ENCODE peak calls at places on chromosome 12, in nine cellular contexts. One of them, this sample, is unnamed.

GRCh38 chr12:110680032-110680431 is 8.9 kb downstream of the HVCN1 start:
- DNase-seq in CD8-positive, alpha-beta memory T cell: no peak
- DNase-seq in Peyer's patch: no peak
- DNase-seq in effector memory CD4-positive, alpha-beta T cell: no peak
- DNase-seq in tibial artery: no peak
- DNase-seq in SK-N-SH: no peak
- DNase-seq in ascending aorta: no peak
- DNase-seq in mammary epithelial cell: peak; percentile 6
- DNase-seq in brain microvascular endothelial cell: no peak
- DNase-seq in this sample: no peak

GRCh38 chr12:119807380-119807779 is 69.7 kb downstream of the CIT start:
- DNase-seq in CD8-positive, alpha-beta memory T cell: no peak
- DNase-seq in Peyer's patch: no peak
- DNase-seq in effector memory CD4-positive, alpha-beta T cell: no peak
- DNase-seq in tibial artery: no peak
- DNase-seq in SK-N-SH: no peak
- DNase-seq in ascending aorta: no peak
- DNase-seq in mammary epithelial cell: no peak
- DNase-seq in brain microvascular endothelial cell: no peak
- DNase-seq in this sample: no peak

GRCh38 chr12:119412811-119413794 is 78.6 kb downstream of the CCDC60 start:
- DNase-seq in CD8-positive, alpha-beta memory T cell: no peak
- DNase-seq in Peyer's patch: peak; percentile 69
- DNase-seq in effector memory CD4-positive, alpha-beta T cell: peak; percentile 2
- DNase-seq in tibial artery: peak; percentile 52
- DNase-seq in SK-N-SH: peak; percentile 70
- DNase-seq in ascending aorta: peak; percentile 75
- DNase-seq in mammary epithelial cell: peak; percentile 28
- DNase-seq in brain microvascular endothelial cell: peak; percentile 71
- DNase-seq in this sample: peak; percentile 39

GRCh38 chr12:118271770-118272417 is 100.8 kb downstream of the TAOK3 start:
- DNase-seq in CD8-positive, alpha-beta memory T cell: no peak
- DNase-seq in Peyer's patch: no peak
- DNase-seq in effector memory CD4-positive, alpha-beta T cell: no peak
- DNase-seq in tibial artery: no peak
- DNase-seq in SK-N-SH: no peak
- DNase-seq in ascending aorta: no peak
- DNase-seq in mammary epithelial cell: peak; percentile 83
- DNase-seq in brain microvascular endothelial cell: no peak
- DNase-seq in this sample: no peak

GRCh38 chr12:41460906-41461305 is 272.8 kb downstream of the PDZRN4 start:
- DNase-seq in CD8-positive, alpha-beta memory T cell: no peak
- DNase-seq in Peyer's patch: no peak
- DNase-seq in effector memory CD4-positive, alpha-beta T cell: no peak
- DNase-seq in tibial artery: no peak
- DNase-seq in SK-N-SH: no peak
- DNase-seq in ascending aorta: no peak
- DNase-seq in mammary epithelial cell: no peak
- DNase-seq in brain microvascular endothelial cell: no peak
- DNase-seq in this sample: no peak

GRCh38 chr12:121364657-121365265 is 12.6 kb upstream of the ANAPC5 start:
- DNase-seq in CD8-positive, alpha-beta memory T cell: no peak
- DNase-seq in Peyer's patch: no peak
- DNase-seq in effector memory CD4-positive, alpha-beta T cell: no peak
- DNase-seq in tibial artery: no peak
- DNase-seq in SK-N-SH: no peak
- DNase-seq in ascending aorta: no peak
- DNase-seq in mammary epithelial cell: peak; percentile 78
- DNase-seq in brain microvascular endothelial cell: no peak
- DNase-seq in this sample: no peak

GRCh38 chr12:92462049-92462448 is 240.7 kb upstream of the PLEKHG7 start:
- DNase-seq in CD8-positive, alpha-beta memory T cell: no peak
- DNase-seq in Peyer's patch: peak; percentile 75
- DNase-seq in effector memory CD4-positive, alpha-beta T cell: no peak
- DNase-seq in tibial artery: no peak
- DNase-seq in SK-N-SH: no peak
- DNase-seq in ascending aorta: no peak
- DNase-seq in mammary epithelial cell: no peak
- DNase-seq in brain microvascular endothelial cell: peak; percentile 37
- DNase-seq in this sample: peak; percentile 24

GRCh38 chr12:22740656-22741350 is 115.8 kb downstream of the ETNK1 start:
- DNase-seq in CD8-positive, alpha-beta memory T cell: no peak
- DNase-seq in Peyer's patch: no peak
- DNase-seq in effector memory CD4-positive, alpha-beta T cell: no peak
- DNase-seq in tibial artery: no peak
- DNase-seq in SK-N-SH: no peak
- DNase-seq in ascending aorta: no peak
- DNase-seq in mammary epithelial cell: peak; percentile 62
- DNase-seq in brain microvascular endothelial cell: no peak
- DNase-seq in this sample: no peak

GRCh38 chr12:19783547-19784444 is 344.5 kb downstream of the AEBP2 start:
- DNase-seq in CD8-positive, alpha-beta memory T cell: no peak
- DNase-seq in Peyer's patch: no peak
- DNase-seq in effector memory CD4-positive, alpha-beta T cell: no peak
- DNase-seq in tibial artery: no peak
- DNase-seq in SK-N-SH: no peak
- DNase-seq in ascending aorta: no peak
- DNase-seq in mammary epithelial cell: no peak
- DNase-seq in brain microvascular endothelial cell: no peak
- DNase-seq in this sample: no peak

GRCh38 chr12:55694651-55695050 is 13.1 kb downstream of the ITGA7 start:
- DNase-seq in CD8-positive, alpha-beta memory T cell: no peak
- DNase-seq in Peyer's patch: no peak
- DNase-seq in effector memory CD4-positive, alpha-beta T cell: no peak
- DNase-seq in tibial artery: no peak
- DNase-seq in SK-N-SH: no peak
- DNase-seq in ascending aorta: no peak
- DNase-seq in mammary epithelial cell: no peak
- DNase-seq in brain microvascular endothelial cell: no peak
- DNase-seq in this sample: no peak

GRCh38 chr12:123131879-123132402 is 18.9 kb downstream of the PITPNM2 start:
- DNase-seq in CD8-positive, alpha-beta memory T cell: peak; percentile 73
- DNase-seq in Peyer's patch: peak; percentile 68
- DNase-seq in effector memory CD4-positive, alpha-beta T cell: no peak
- DNase-seq in tibial artery: no peak
- DNase-seq in SK-N-SH: no peak
- DNase-seq in ascending aorta: no peak
- DNase-seq in mammary epithelial cell: peak; percentile 46
- DNase-seq in brain microvascular endothelial cell: no peak
- DNase-seq in this sample: peak; percentile 28

GRCh38 chr12:84079621-84080020 is 833.0 kb downstream of the SLC6A15 start:
- DNase-seq in CD8-positive, alpha-beta memory T cell: no peak
- DNase-seq in Peyer's patch: no peak
- DNase-seq in effector memory CD4-positive, alpha-beta T cell: no peak
- DNase-seq in tibial artery: no peak
- DNase-seq in SK-N-SH: no peak
- DNase-seq in ascending aorta: no peak
- DNase-seq in mammary epithelial cell: no peak
- DNase-seq in brain microvascular endothelial cell: peak; percentile 38
- DNase-seq in this sample: no peak

GRCh38 chr12:31220061-31220460 is 105.9 kb downstream of the SINHCAF start:
- DNase-seq in CD8-positive, alpha-beta memory T cell: no peak
- DNase-seq in Peyer's patch: no peak
- DNase-seq in effector memory CD4-positive, alpha-beta T cell: no peak
- DNase-seq in tibial artery: no peak
- DNase-seq in SK-N-SH: no peak
- DNase-seq in ascending aorta: no peak
- DNase-seq in mammary epithelial cell: no peak
- DNase-seq in brain microvascular endothelial cell: no peak
- DNase-seq in this sample: no peak

GRCh38 chr12:59660148-59660547 is 64.3 kb downstream of the SLC16A7 start:
- DNase-seq in CD8-positive, alpha-beta memory T cell: no peak
- DNase-seq in Peyer's patch: no peak
- DNase-seq in effector memory CD4-positive, alpha-beta T cell: no peak
- DNase-seq in tibial artery: no peak
- DNase-seq in SK-N-SH: no peak
- DNase-seq in ascending aorta: no peak
- DNase-seq in mammary epithelial cell: no peak
- DNase-seq in brain microvascular endothelial cell: no peak
- DNase-seq in this sample: no peak

GRCh38 chr12:28543021-28543890 is 353.0 kb downstream of the CCDC91 start:
- DNase-seq in CD8-positive, alpha-beta memory T cell: no peak
- DNase-seq in Peyer's patch: no peak
- DNase-seq in effector memory CD4-positive, alpha-beta T cell: no peak
- DNase-seq in tibial artery: no peak
- DNase-seq in SK-N-SH: no peak
- DNase-seq in ascending aorta: no peak
- DNase-seq in mammary epithelial cell: no peak
- DNase-seq in brain microvascular endothelial cell: no peak
- DNase-seq in this sample: no peak

GRCh38 chr12:71755146-71755892 is 656 bp downstream of the RAB21 start:
- DNase-seq in CD8-positive, alpha-beta memory T cell: no peak
- DNase-seq in Peyer's patch: peak; percentile 67
- DNase-seq in effector memory CD4-positive, alpha-beta T cell: peak; percentile 57
- DNase-seq in tibial artery: peak; percentile 47
- DNase-seq in SK-N-SH: peak; percentile 18
- DNase-seq in ascending aorta: peak; percentile 75
- DNase-seq in mammary epithelial cell: peak; percentile 67
- DNase-seq in brain microvascular endothelial cell: peak; percentile 45
- DNase-seq in this sample: peak; percentile 34

GRCh38 chr12:94874086-94874985 is 129.2 kb downstream of the NDUFA12 start:
- DNase-seq in CD8-positive, alpha-beta memory T cell: no peak
- DNase-seq in Peyer's patch: no peak
- DNase-seq in effector memory CD4-positive, alpha-beta T cell: no peak
- DNase-seq in tibial artery: no peak
- DNase-seq in SK-N-SH: peak; percentile 28
- DNase-seq in ascending aorta: no peak
- DNase-seq in mammary epithelial cell: no peak
- DNase-seq in brain microvascular endothelial cell: no peak
- DNase-seq in this sample: no peak

GRCh38 chr12:94872671-94873367 is 130.7 kb downstream of the NDUFA12 start:
- DNase-seq in CD8-positive, alpha-beta memory T cell: no peak
- DNase-seq in Peyer's patch: no peak
- DNase-seq in effector memory CD4-positive, alpha-beta T cell: no peak
- DNase-seq in tibial artery: no peak
- DNase-seq in SK-N-SH: peak; percentile 67
- DNase-seq in ascending aorta: no peak
- DNase-seq in mammary epithelial cell: no peak
- DNase-seq in brain microvascular endothelial cell: no peak
- DNase-seq in this sample: peak; percentile 6

GRCh38 chr12:94875525-94875924 is 128.0 kb downstream of the NDUFA12 start:
- DNase-seq in CD8-positive, alpha-beta memory T cell: peak; percentile 8
- DNase-seq in Peyer's patch: no peak
- DNase-seq in effector memory CD4-positive, alpha-beta T cell: no peak
- DNase-seq in tibial artery: no peak
- DNase-seq in SK-N-SH: peak; percentile 44
- DNase-seq in ascending aorta: no peak
- DNase-seq in mammary epithelial cell: peak; percentile 47
- DNase-seq in brain microvascular endothelial cell: no peak
- DNase-seq in this sample: peak; percentile 34

GRCh38 chr12:94873368-94874085 is 130.0 kb downstream of the NDUFA12 start:
- DNase-seq in CD8-positive, alpha-beta memory T cell: no peak
- DNase-seq in Peyer's patch: no peak
- DNase-seq in effector memory CD4-positive, alpha-beta T cell: no peak
- DNase-seq in tibial artery: no peak
- DNase-seq in SK-N-SH: peak; percentile 89
- DNase-seq in ascending aorta: no peak
- DNase-seq in mammary epithelial cell: no peak
- DNase-seq in brain microvascular endothelial cell: no peak
- DNase-seq in this sample: no peak

DNA sequence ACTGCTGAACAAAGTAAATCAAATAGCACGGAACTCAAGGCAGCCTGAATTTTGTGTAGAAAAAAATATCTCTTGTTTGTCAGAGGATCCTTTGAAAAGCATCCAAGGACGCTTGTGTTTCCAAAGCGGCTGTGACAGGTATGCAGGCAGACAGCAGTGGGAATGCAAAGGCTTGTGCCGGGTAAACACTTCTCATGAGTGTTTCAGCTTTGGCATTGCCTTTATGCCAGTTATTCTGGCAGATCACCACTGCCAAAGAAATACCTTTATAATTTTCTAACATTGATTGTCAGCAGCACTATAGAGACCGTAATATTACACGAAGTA is 128.5 kb downstream of the NDUFA12 start:
- DNase-seq in CD8-positive, alpha-beta memory T cell: no peak
- DNase-seq in Peyer's patch: no peak
- DNase-seq in effector memory CD4-positive, alpha-beta T cell: no peak
- DNase-seq in tibial artery: no peak
- DNase-seq in SK-N-SH: no peak
- DNase-seq in ascending aorta: no peak
- DNase-seq in mammary epithelial cell: no peak
- DNase-seq in brain microvascular endothelial cell: no peak
- DNase-seq in this sample: no peak
- H3K4me3 ChIP-seq in CD8-positive, alpha-beta memory T cell: no peak overlapping the region
- H3K4me3 ChIP-seq in Peyer's patch: no peak overlapping the region
- H3K4me3 ChIP-seq in effector memory CD4-positive, alpha-beta T cell: no peak overlapping the region
- H3K4me3 ChIP-seq in tibial artery: no peak overlapping the region
- H3K4me3 ChIP-seq in SK-N-SH: no peak overlapping the region
- H3K4me3 ChIP-seq in ascending aorta: peak overlapping the region; percentile 67
- H3K4me3 ChIP-seq in mammary epithelial cell: no peak overlapping the region
- H3K4me3 ChIP-seq in brain microvascular endothelial cell: no peak overlapping the region
- H3K4me3 ChIP-seq in this sample: no peak overlapping the region

DNA sequence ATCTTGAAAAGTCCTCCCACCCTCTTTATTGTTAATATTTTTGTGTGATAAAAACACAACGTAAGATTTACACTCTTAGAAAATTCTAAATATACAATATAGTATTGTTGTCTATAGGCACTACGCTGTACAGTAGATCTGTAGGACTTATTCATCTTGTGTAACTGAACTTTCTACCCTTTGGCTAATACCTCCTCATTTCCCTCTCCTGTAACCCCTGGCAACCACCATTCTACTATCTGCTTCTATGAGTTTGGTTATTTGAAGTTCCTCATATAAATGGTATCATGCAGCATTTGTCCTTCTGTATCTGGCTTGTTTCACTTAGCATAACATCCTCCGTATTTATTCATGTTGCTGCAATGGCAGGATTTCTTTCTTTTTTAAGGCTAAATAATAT is 5.2 kb upstream of the CLEC9A start:
- DNase-seq in CD8-positive, alpha-beta memory T cell: no peak
- DNase-seq in Peyer's patch: no peak
- DNase-seq in effector memory CD4-positive, alpha-beta T cell: no peak
- DNase-seq in tibial artery: no peak
- DNase-seq in SK-N-SH: no peak
- DNase-seq in ascending aorta: no peak
- DNase-seq in mammary epithelial cell: no peak
- DNase-seq in brain microvascular endothelial cell: no peak
- DNase-seq in this sample: no peak
- H3K27ac ChIP-seq in CD8-positive, alpha-beta memory T cell: no peak overlapping the region
- H3K27ac ChIP-seq in Peyer's patch: no peak overlapping the region
- H3K27ac ChIP-seq in effector memory CD4-positive, alpha-beta T cell: no peak overlapping the region
- H3K27ac ChIP-seq in tibial artery: no peak overlapping the region
- H3K27ac ChIP-seq in SK-N-SH: no peak overlapping the region
- H3K27ac ChIP-seq in ascending aorta: no peak overlapping the region
- H3K27ac ChIP-seq in mammary epithelial cell: no peak overlapping the region
- H3K27ac ChIP-seq in brain microvascular endothelial cell: no peak overlapping the region
- H3K27ac ChIP-seq in this sample: no peak overlapping the region

GRCh38 chr12:42481368-42481767 is 108.2 kb downstream of the PRICKLE1 start:
- DNase-seq in CD8-positive, alpha-beta memory T cell: no peak
- DNase-seq in Peyer's patch: no peak
- DNase-seq in effector memory CD4-positive, alpha-beta T cell: no peak
- DNase-seq in tibial artery: no peak
- DNase-seq in SK-N-SH: no peak
- DNase-seq in ascending aorta: no peak
- DNase-seq in mammary epithelial cell: no peak
- DNase-seq in brain microvascular endothelial cell: no peak
- DNase-seq in this sample: no peak
- H3K4me3 ChIP-seq in CD8-positive, alpha-beta memory T cell: no peak overlapping the region
- H3K4me3 ChIP-seq in Peyer's patch: no peak overlapping the region
- H3K4me3 ChIP-seq in effector memory CD4-positive, alpha-beta T cell: no peak overlapping the region
- H3K4me3 ChIP-seq in tibial artery: no peak overlapping the region
- H3K4me3 ChIP-seq in SK-N-SH: no peak overlapping the region
- H3K4me3 ChIP-seq in ascending aorta: no peak overlapping the region
- H3K4me3 ChIP-seq in mammary epithelial cell: peak overlapping the region; percentile 88
- H3K4me3 ChIP-seq in brain microvascular endothelial cell: no peak overlapping the region
- H3K4me3 ChIP-seq in this sample: no peak overlapping the region

GRCh38 chr12:50603817-50604639 is 99.2 kb downstream of the DIP2B start:
- DNase-seq in CD8-positive, alpha-beta memory T cell: no peak
- DNase-seq in Peyer's patch: no peak
- DNase-seq in effector memory CD4-positive, alpha-beta T cell: no peak
- DNase-seq in tibial artery: peak; percentile 53
- DNase-seq in SK-N-SH: no peak
- DNase-seq in ascending aorta: peak; percentile 71
- DNase-seq in mammary epithelial cell: no peak
- DNase-seq in brain microvascular endothelial cell: peak; percentile 32
- DNase-seq in this sample: no peak
- H3K27ac ChIP-seq in CD8-positive, alpha-beta memory T cell: no peak overlapping the region
- H3K27ac ChIP-seq in Peyer's patch: no peak overlapping the region
- H3K27ac ChIP-seq in effector memory CD4-positive, alpha-beta T cell: no peak overlapping the region
- H3K27ac ChIP-seq in tibial artery: no peak overlapping the region
- H3K27ac ChIP-seq in SK-N-SH: peak overlapping the region; percentile 36
- H3K27ac ChIP-seq in ascending aorta: no peak overlapping the region
- H3K27ac ChIP-seq in mammary epithelial cell: no peak overlapping the region
- H3K27ac ChIP-seq in brain microvascular endothelial cell: no peak overlapping the region
- H3K27ac ChIP-seq in this sample: no peak overlapping the region